ENCODE peak calls at places on chromosomes 7 and 10, in five cellular contexts. Z, F, I, J and X are unnamed samples.

GRCh38 chr7:22487978-22488642 is 11.9 kb downstream of the STEAP1B start:
- DNase-seq in Z (no peak), F (no peak), J (no peak), I (no peak), X (no peak)

GRCh38 chr10:124296813-124297788 is 121.6 kb downstream of the OAT start:
- DNase-seq in J (no peak), Z (peak), I (no peak), F (no peak), X (peak)

GRCh38 chr7:5677538-5678294 is 103.7 kb downstream of the RNF216 start:
- DNase-seq in I (peak), Z (no peak), F (no peak), J (peak), X (no peak)

GRCh38 chr7:77838929-77839491 is 40.4 kb downstream of the PHTF2 start:
- DNase-seq in J (no peak), F (no peak), Z (no peak), I (no peak), X (no peak)

GRCh38 chr10:126352446-126352845 is 35.8 kb downstream of the ADAM12 start:
- DNase-seq in I (no peak), Z (no peak), F (no peak), J (no peak), X (no peak)

GRCh38 chr7:132450188-132450587 is 126.1 kb downstream of the PLXNA4 start:
- DNase-seq in I (no peak), F (no peak), J (no peak), Z (no peak), X (no peak)

GRCh38 chr10:110918633-110919348 is at the start of gene BBIP1:
- DNase-seq in J (peak), F (peak), I (peak), Z (peak), X (peak)

GRCh38 chr10:119541046-119541445 is 1.5 kb downstream of the RGS10 start:
- DNase-seq in J (no peak), Z (no peak), I (no peak), F (no peak), X (no peak)

GRCh38 chr10:71727429-71728217 is 8.0 kb upstream of the C10orf105 start:
- DNase-seq in I (peak), F (peak), Z (no peak), J (peak), X (no peak)

GRCh38 chr10:2111936-2112335 is 374.6 kb upstream of the ADARB2 start:
- DNase-seq in F (no peak), J (no peak), Z (no peak), I (peak), X (no peak)

GRCh38 chr7:134599371-134599770 is 47.3 kb upstream of the BPGM start:
- DNase-seq in F (no peak), I (no peak), Z (no peak), J (no peak), X (no peak)

GRCh38 chr7:4682621-4683042 is 537 bp downstream of the FOXK1 start:
- DNase-seq in I (no peak), J (peak), Z (peak), F (peak), X (no peak)

GRCh38 chr7:43735802-43736603 is 6.7 kb upstream of the COA1 start:
- DNase-seq in J (peak), I (no peak), Z (no peak), F (peak), X (no peak)

GRCh38 chr10:83522881-83523386 is 616.4 kb upstream of the GHITM start:
- DNase-seq in Z (no peak), F (no peak), J (no peak), I (no peak), X (no peak)

GRCh38 chr7:114413741-114414140 is 874 bp upstream of the FOXP2 start:
- DNase-seq in I (no peak), F (no peak), J (no peak), Z (no peak), X (no peak)

GRCh38 chr10:120824864-120825263 is 26.3 kb upstream of the WDR11 start:
- DNase-seq in F (no peak), Z (no peak), J (peak), I (peak), X (no peak)

GRCh38 chr10:69965919-69966662 is 86.6 kb upstream of the MACROH2A2 start:
- DNase-seq in F (no peak), Z (no peak), I (no peak), J (no peak), X (peak)

GRCh38 chr10:114779803-114780609 is 41.6 kb upstream of the FHIP2A start:
- DNase-seq in F (no peak), I (peak), Z (no peak), J (no peak), X (no peak)

GRCh38 chr10:114694735-114695134 is 36.7 kb upstream of the ABLIM1 start:
- DNase-seq in F (no peak), J (peak), I (no peak), Z (no peak), X (no peak)

GRCh38 chr7:150909192-150909591 is 56.9 kb downstream of the AOC1 start:
- DNase-seq in I (no peak), J (no peak), Z (no peak), F (no peak), X (peak)

GRCh38 chr7:73822319-73823173 is 8.2 kb upstream of the CLDN4 start:
- DNase-seq in J (no peak), Z (peak), F (no peak), I (peak), X (no peak)

GRCh38 chr10:119333146-119333792 is 125.9 kb downstream of the GRK5 start:
- DNase-seq in I (no peak), Z (no peak), J (no peak), F (no peak), X (no peak)

GRCh38 chr7:39413866-39414668 is 152.1 kb upstream of the YAE1 start:
- DNase-seq in I (peak), Z (peak), F (peak), J (peak), X (no peak)

GRCh38 chr10:63711361-63711760 is 190.2 kb downstream of the REEP3 start:
- DNase-seq in F (no peak), Z (peak), I (no peak), J (no peak), X (no peak)

GRCh38 chr10:80407836-80408197 is 534 bp upstream of the PRXL2A start:
- DNase-seq in Z (peak), F (peak), I (no peak), J (no peak), X (no peak)

GRCh38 chr7:99629643-99630042 is 12.9 kb downstream of the ZSCAN25 start:
- DNase-seq in F (no peak), J (no peak), Z (peak), I (no peak), X (no peak)

GRCh38 chr7:99631311-99632109 is 14.8 kb downstream of the ZSCAN25 start:
- DNase-seq in I (peak), F (no peak), J (no peak), Z (no peak), X (no peak)

GRCh38 chr7:99627513-99627912 is 10.8 kb downstream of the ZSCAN25 start:
- DNase-seq in I (no peak), Z (no peak), J (no peak), F (no peak), X (no peak)

GRCh38 chr7:99626661-99627060 is 9.9 kb downstream of the ZSCAN25 start:
- DNase-seq in J (no peak), Z (no peak), I (no peak), F (no peak), X (no peak)

GRCh38 chr7:99628471-99629465 is 12.0 kb downstream of the ZSCAN25 start:
- DNase-seq in J (no peak), F (no peak), I (no peak), Z (no peak), X (no peak)
- TF ChIP-seq CTCF in J (no peak), F (no peak), I (no peak), Z (no peak), X (no peak)

DNA sequence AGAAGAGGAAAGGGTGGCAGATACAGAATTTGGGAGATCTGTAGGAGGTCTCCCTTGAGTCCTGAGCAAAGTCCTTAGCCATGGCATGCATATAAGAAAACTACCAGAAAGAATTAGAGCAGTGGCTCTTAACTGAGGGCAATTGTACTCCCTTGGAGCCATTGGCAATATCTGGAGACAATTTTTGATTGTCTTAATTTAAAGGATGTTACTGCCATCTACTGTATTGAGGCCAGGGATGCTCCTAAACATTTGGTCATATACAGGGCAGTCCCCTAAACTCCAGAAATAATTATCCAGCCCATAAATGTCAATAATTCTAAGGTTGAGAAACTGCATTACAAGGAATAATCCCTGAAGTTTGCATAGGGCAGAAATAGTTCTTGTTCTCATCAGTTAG is 136.4 kb upstream of the ODAD2 start:
- DNase-seq in J (no peak), Z (no peak), F (no peak), I (no peak), X (no peak)
- TF ChIP-seq CTCF in J (no peak), Z (no peak), F (no peak), I (no peak), X (no peak)

DNA sequence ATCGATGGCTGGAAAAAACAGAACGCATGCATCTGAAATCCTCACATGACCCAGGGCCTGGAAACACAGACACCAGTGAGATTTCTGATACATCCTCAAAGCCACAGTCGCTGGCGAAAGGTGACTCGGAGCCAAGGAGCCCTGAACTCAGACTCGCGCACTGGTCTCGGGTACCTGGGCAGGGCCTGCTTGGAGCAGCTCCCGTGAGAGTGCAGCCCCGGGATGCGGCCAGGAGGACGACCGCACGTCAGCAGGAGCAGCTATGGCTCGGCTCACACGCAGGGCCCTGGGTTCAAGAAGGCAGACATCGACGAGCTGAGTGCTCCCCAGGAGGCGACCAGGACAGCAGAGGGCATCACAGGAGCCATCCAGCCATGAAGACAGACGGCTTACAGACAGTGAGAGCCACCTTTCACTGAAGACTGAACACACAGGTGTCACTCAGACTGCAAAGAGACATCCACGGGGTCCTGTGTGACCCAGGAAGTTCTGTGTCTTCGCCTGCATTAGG is 227.8 kb downstream of the MAD1L1 start:
- DNase-seq in F (no peak), J (no peak), I (no peak), Z (peak), X (no peak)
- TF ChIP-seq CTCF in F (peak), J (no peak), I (no peak), Z (no peak), X (no peak)

DNA sequence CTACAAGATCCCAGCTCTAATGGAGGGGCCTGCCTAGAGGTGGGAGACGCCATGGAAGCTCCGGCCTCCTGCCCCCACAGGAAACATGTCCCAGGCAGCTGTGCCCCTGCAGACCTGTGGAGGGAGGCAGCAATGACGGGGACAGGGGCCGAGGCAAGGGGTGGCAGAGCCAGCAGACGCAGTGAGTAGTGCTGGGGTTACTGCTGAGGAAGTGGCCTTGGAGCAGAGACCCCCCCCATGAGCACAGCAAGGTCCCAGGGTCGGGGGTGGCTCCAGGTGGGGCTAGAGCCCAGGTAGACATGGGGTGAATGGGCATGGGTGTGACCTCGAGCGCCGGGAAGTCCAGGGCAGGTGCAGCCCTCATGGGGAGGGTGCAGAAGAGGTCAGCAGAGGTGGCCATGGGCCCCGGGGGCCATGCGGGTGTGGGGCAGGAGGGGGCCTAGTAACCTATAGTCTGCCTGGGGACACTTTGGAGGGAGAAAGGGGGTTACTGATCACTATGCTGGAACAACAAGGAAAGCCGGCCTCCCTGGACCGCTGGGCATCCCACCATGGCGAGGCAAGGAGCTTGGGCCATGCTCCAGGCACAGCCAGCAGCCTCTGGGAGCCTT is 45.5 kb downstream of the JAKMIP3 start:
- DNase-seq in Z (peak), I (no peak), F (no peak), J (no peak), X (peak)
- TF ChIP-seq CTCF in Z (no peak), I (no peak), F (no peak), J (no peak), X (no peak)

DNA sequence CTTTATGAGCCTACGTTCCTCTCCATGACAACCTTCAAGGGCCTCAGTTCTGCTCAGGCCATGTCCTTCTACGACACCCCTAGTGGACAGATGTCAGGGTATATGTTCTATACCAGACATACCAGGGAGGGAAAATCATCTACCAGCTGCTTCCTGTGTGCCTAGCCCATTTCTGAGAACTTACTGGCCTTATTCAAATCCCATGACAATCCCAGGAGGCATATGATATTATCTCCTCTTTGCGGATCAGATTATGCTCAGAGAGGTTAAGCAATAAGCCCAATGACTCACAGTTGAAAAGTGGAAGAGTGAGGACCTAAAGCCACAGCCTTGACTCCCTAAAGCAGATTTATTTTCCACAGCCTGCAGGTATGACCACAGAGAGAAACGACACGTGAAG is 139.3 kb downstream of the GLI3 start:
- DNase-seq in I (peak), Z (no peak), J (no peak), F (no peak), X (no peak)
- TF ChIP-seq CTCF in I (no peak), Z (no peak), J (no peak), F (peak), X (peak)

GRCh38 chr10:76675561-76675950 is 962.1 kb downstream of the KCNMA1 start:
- DNase-seq in J (no peak), F (no peak), Z (no peak), I (no peak), X (no peak)

GRCh38 chr10:76675951-76676587 is 961.5 kb downstream of the KCNMA1 start:
- DNase-seq in I (peak), F (no peak), J (no peak), Z (no peak), X (no peak)
- TF ChIP-seq CTCF in I (no peak), F (no peak), J (no peak), Z (no peak), X (no peak)